ENCODE peak calls at places on chromosomes 2 and 18, in ten cellular contexts. R is CD14-positive monocyte, X is epithelial cell of esophagus, K is HepG2, Q is astrocyte of the spinal cord, B is HFFc6, Y is AG04450, U is AG09309, E is Calu3, Z is RWPE1. T is an unnamed sample.

GRCh38 chr2:66696856-66697255 is 261.9 kb downstream of the MEIS1 start:
- DNase-seq in R (no peak), X (no peak), K (no peak), Q (no peak), B (no peak), Y (no peak), U (no peak), E (no peak), Z (no peak), T (no peak)

GRCh38 chr2:29640360-29640759 is 281.0 kb downstream of the ALK start:
- DNase-seq in R (no peak), X (peak), K (no peak), Q (no peak), B (no peak), Y (no peak), U (no peak), E (no peak), Z (peak), T (no peak)

GRCh38 chr2:173881466-173881865 is 83.7 kb downstream of the SP3 start:
- DNase-seq in R (no peak), X (no peak), K (no peak), Q (no peak), B (no peak), Y (no peak), U (no peak), E (no peak), Z (no peak), T (no peak)

GRCh38 chr2:7930800-7931635 is 750.8 kb upstream of the ID2 start:
- DNase-seq in R (no peak), X (no peak), K (no peak), Q (no peak), B (no peak), Y (peak), U (peak), E (no peak), Z (no peak), T (no peak)

GRCh38 chr2:61993422-61994024 is 88.0 kb downstream of the COMMD1 start:
- DNase-seq in R (no peak), X (peak), K (peak), Q (peak), B (peak), Y (peak), U (peak), E (peak), Z (peak), T (no peak)

GRCh38 chr18:10739152-10739551 is 213.3 kb downstream of the NAPG start:
- DNase-seq in R (no peak), X (no peak), K (no peak), Q (peak), B (no peak), Y (no peak), U (no peak), E (no peak), Z (peak), T (no peak)

GRCh38 chr2:47631840-47632398 is 151.0 kb upstream of the MSH6 start:
- DNase-seq in R (no peak), X (peak), K (no peak), Q (peak), B (peak), Y (no peak), U (peak), E (peak), Z (peak), T (peak)

GRCh38 chr2:186042207-186043028 is 303.8 kb downstream of the FSIP2 start:
- DNase-seq in R (peak), X (no peak), K (no peak), Q (no peak), B (no peak), Y (no peak), U (no peak), E (no peak), Z (no peak), T (peak)

GRCh38 chr2:101679037-101679726 is 18.3 kb upstream of the MAP4K4 start:
- DNase-seq in R (no peak), X (no peak), K (peak), Q (peak), B (peak), Y (peak), U (peak), E (no peak), Z (no peak), T (no peak)

GRCh38 chr18:70004698-70005097 is 57.0 kb upstream of the CD226 start:
- DNase-seq in R (no peak), X (no peak), K (no peak), Q (no peak), B (no peak), Y (no peak), U (no peak), E (no peak), Z (no peak), T (no peak)

GRCh38 chr18:12403601-12404506 is 3.9 kb upstream of the PRELID3A start:
- DNase-seq in R (no peak), X (peak), K (no peak), Q (peak), B (peak), Y (peak), U (peak), E (peak), Z (peak), T (no peak)

GRCh38 chr2:54752439-54752838 is 29.0 kb downstream of the EML6 start:
- DNase-seq in R (no peak), X (no peak), K (no peak), Q (no peak), B (no peak), Y (no peak), U (no peak), E (no peak), Z (no peak), T (no peak)

GRCh38 chr2:128319773-128320608 is 1.3 kb upstream of the HS6ST1 start:
- DNase-seq in R (no peak), X (no peak), K (no peak), Q (no peak), B (no peak), Y (no peak), U (no peak), E (no peak), Z (no peak), T (peak)

GRCh38 chr2:64766841-64767669 is 113.3 kb upstream of the SERTAD2 start:
- DNase-seq in R (no peak), X (no peak), K (no peak), Q (peak), B (no peak), Y (no peak), U (no peak), E (no peak), Z (no peak), T (no peak)

GRCh38 chr2:49616800-49617199 is 462.5 kb upstream of the FSHR start:
- DNase-seq in R (no peak), X (peak), K (peak), Q (peak), B (no peak), Y (no peak), U (no peak), E (peak), Z (no peak), T (no peak)

GRCh38 chr2:42100696-42101585 is 53.1 kb downstream of the PKDCC start:
- DNase-seq in R (peak), X (peak), K (no peak), Q (peak), B (peak), Y (peak), U (no peak), E (peak), Z (peak), T (peak)

GRCh38 chr18:79680100-79680879 is 687 bp downstream of the CTDP1 start:
- DNase-seq in R (no peak), X (peak), K (peak), Q (peak), B (peak), Y (no peak), U (no peak), E (peak), Z (peak), T (no peak)

GRCh38 chr2:216644846-216645635 is 11.8 kb downstream of the IGFBP2 start:
- DNase-seq in R (no peak), X (no peak), K (no peak), Q (no peak), B (no peak), Y (no peak), U (no peak), E (peak), Z (no peak), T (no peak)

GRCh38 chr18:31835528-31836138 is 75.0 kb upstream of the SLC25A52 start:
- DNase-seq in R (no peak), X (peak), K (no peak), Q (peak), B (no peak), Y (no peak), U (peak), E (no peak), Z (no peak), T (no peak)

GRCh38 chr2:105369009-105369408 is 29.8 kb downstream of the FHL2 start:
- DNase-seq in R (no peak), X (no peak), K (no peak), Q (no peak), B (no peak), Y (no peak), U (no peak), E (no peak), Z (no peak), T (peak)

GRCh38 chr2:10493636-10494281 is 45.6 kb upstream of the ODC1 start:
- DNase-seq in R (no peak), X (peak), K (peak), Q (peak), B (peak), Y (peak), U (peak), E (peak), Z (peak), T (peak)

GRCh38 chr2:42567806-42568429 is 514 bp upstream of the MTA3 start:
- DNase-seq in R (no peak), X (no peak), K (peak), Q (peak), B (no peak), Y (no peak), U (no peak), E (peak), Z (no peak), T (no peak)

GRCh38 chr2:10331033-10331701 is 28.5 kb downstream of the HPCAL1 start:
- DNase-seq in R (peak), X (no peak), K (no peak), Q (no peak), B (no peak), Y (no peak), U (no peak), E (peak), Z (no peak), T (peak)

GRCh38 chr2:42957109-42958035 is 165.0 kb upstream of the HAAO start:
- DNase-seq in R (no peak), X (peak), K (peak), Q (no peak), B (no peak), Y (no peak), U (no peak), E (peak), Z (peak), T (no peak)

GRCh38 chr2:9288233-9288632 is 81.6 kb downstream of the ASAP2 start:
- DNase-seq in R (no peak), X (peak), K (no peak), Q (peak), B (peak), Y (peak), U (peak), E (peak), Z (peak), T (no peak)

GRCh38 chr2:76599732-76600368 is 889.1 kb upstream of the GCFC2 start:
- DNase-seq in R (no peak), X (peak), K (peak), Q (peak), B (peak), Y (peak), U (no peak), E (peak), Z (peak), T (no peak)

GRCh38 chr18:10022365-10022764 is 108.5 kb downstream of the VAPA start:
- DNase-seq in R (no peak), X (no peak), K (no peak), Q (no peak), B (no peak), Y (no peak), U (no peak), E (no peak), Z (no peak), T (no peak)

GRCh38 chr2:45370367-45370766 is 240.7 kb downstream of the SRBD1 start:
- DNase-seq in R (no peak), X (no peak), K (no peak), Q (peak), B (no peak), Y (no peak), U (no peak), E (no peak), Z (no peak), T (no peak)

GRCh38 chr2:86520153-86520552 is 43.1 kb downstream of the CHMP3 start:
- DNase-seq in R (no peak), X (no peak), K (no peak), Q (no peak), B (no peak), Y (no peak), U (no peak), E (no peak), Z (no peak), T (no peak)

GRCh38 chr2:70411489-70412081 is 109.7 kb upstream of the FAM136A start:
- DNase-seq in R (no peak), X (no peak), K (no peak), Q (no peak), B (no peak), Y (no peak), U (no peak), E (no peak), Z (no peak), T (no peak)

GRCh38 chr2:189153608-189154007 is 26.0 kb downstream of the COL5A2 start:
- DNase-seq in R (no peak), X (no peak), K (no peak), Q (peak), B (peak), Y (peak), U (no peak), E (no peak), Z (no peak), T (no peak)

GRCh38 chr2:16093639-16094447 is 153.5 kb downstream of the MYCN start:
- DNase-seq in R (no peak), X (no peak), K (peak), Q (no peak), B (no peak), Y (no peak), U (no peak), E (peak), Z (no peak), T (no peak)

GRCh38 chr2:219533930-219534661 is 9.5 kb downstream of the CHPF start:
- DNase-seq in R (no peak), X (peak), K (no peak), Q (no peak), B (no peak), Y (no peak), U (no peak), E (no peak), Z (peak), T (no peak)

GRCh38 chr2:69315160-69315761 is 71.8 kb downstream of the GFPT1 start:
- DNase-seq in R (no peak), X (no peak), K (no peak), Q (no peak), B (no peak), Y (no peak), U (no peak), E (no peak), Z (no peak), T (no peak)

GRCh38 chr2:43075906-43076585 is 150.4 kb downstream of the ZFP36L2 start:
- DNase-seq in R (peak), X (peak), K (no peak), Q (peak), B (peak), Y (no peak), U (peak), E (no peak), Z (no peak), T (no peak)

GRCh38 chr2:95052804-95053535 is 27.5 kb downstream of the MAL start:
- DNase-seq in R (peak), X (no peak), K (no peak), Q (no peak), B (no peak), Y (no peak), U (no peak), E (no peak), Z (no peak), T (peak)

GRCh38 chr2:219282375-219282774 is 3.2 kb downstream of the DNAJB2 start:
- DNase-seq in R (no peak), X (no peak), K (no peak), Q (no peak), B (no peak), Y (no peak), U (no peak), E (no peak), Z (no peak), T (no peak)

GRCh38 chr2:171347591-171348032 is 86.2 kb downstream of the METTL8 start:
- DNase-seq in R (no peak), X (peak), K (no peak), Q (peak), B (peak), Y (peak), U (peak), E (peak), Z (no peak), T (no peak)

GRCh38 chr2:171345971-171346722 is 87.6 kb downstream of the METTL8 start:
- DNase-seq in R (no peak), X (no peak), K (no peak), Q (no peak), B (no peak), Y (no peak), U (no peak), E (no peak), Z (no peak), T (no peak)

GRCh38 chr2:171346723-171347104 is 87.1 kb downstream of the METTL8 start:
- DNase-seq in R (no peak), X (no peak), K (no peak), Q (no peak), B (no peak), Y (no peak), U (no peak), E (no peak), Z (no peak), T (no peak)

GRCh38 chr2:171348056-171348455 is 85.7 kb downstream of the METTL8 start:
- DNase-seq in R (no peak), X (no peak), K (no peak), Q (no peak), B (no peak), Y (no peak), U (no peak), E (no peak), Z (no peak), T (no peak)

GRCh38 chr2:171347158-171347557 is 86.6 kb downstream of the METTL8 start:
- DNase-seq in R (no peak), X (no peak), K (no peak), Q (peak), B (peak), Y (no peak), U (no peak), E (no peak), Z (no peak), T (no peak)
- TF ChIP-seq CTCF in R (no peak), X (no peak), K (no peak), Q (peak), B (no peak), Y (no peak), U (no peak), E (no peak), Z (no peak), T (peak)

GRCh38 chr2:106562826-106563594 is 75.8 kb downstream of the CD8B2 start:
- DNase-seq in R (no peak), X (no peak), K (no peak), Q (no peak), B (no peak), Y (no peak), U (no peak), E (peak), Z (no peak), T (no peak)
- TF ChIP-seq CTCF in R (no peak), X (peak), K (peak), Q (no peak), B (no peak), Y (no peak), U (peak), E (peak), Z (no peak), T (peak)

GRCh38 chr18:77872166-77872565 is 622.5 kb downstream of the GALR1 start:
- DNase-seq in R (no peak), X (no peak), K (no peak), Q (no peak), B (no peak), Y (no peak), U (no peak), E (no peak), Z (no peak), T (no peak)

GRCh38 chr18:77866309-77866708 is 616.7 kb downstream of the GALR1 start:
- DNase-seq in R (no peak), X (no peak), K (no peak), Q (no peak), B (no peak), Y (no peak), U (no peak), E (no peak), Z (no peak), T (no peak)

GRCh38 chr18:77870238-77870637 is 620.6 kb downstream of the GALR1 start:
- DNase-seq in R (no peak), X (no peak), K (no peak), Q (no peak), B (no peak), Y (no peak), U (no peak), E (no peak), Z (no peak), T (no peak)

GRCh38 chr18:77865853-77866252 is 616.2 kb downstream of the GALR1 start:
- DNase-seq in R (no peak), X (no peak), K (no peak), Q (no peak), B (no peak), Y (no peak), U (no peak), E (no peak), Z (no peak), T (no peak)

GRCh38 chr18:77870894-77871293 is 621.2 kb downstream of the GALR1 start:
- DNase-seq in R (no peak), X (no peak), K (no peak), Q (no peak), B (no peak), Y (no peak), U (no peak), E (no peak), Z (no peak), T (no peak)
- TF ChIP-seq CTCF in R (no peak), X (no peak), K (no peak), Q (no peak), B (no peak), Y (no peak), U (no peak), E (no peak), Z (no peak), T (no peak)

DNA sequence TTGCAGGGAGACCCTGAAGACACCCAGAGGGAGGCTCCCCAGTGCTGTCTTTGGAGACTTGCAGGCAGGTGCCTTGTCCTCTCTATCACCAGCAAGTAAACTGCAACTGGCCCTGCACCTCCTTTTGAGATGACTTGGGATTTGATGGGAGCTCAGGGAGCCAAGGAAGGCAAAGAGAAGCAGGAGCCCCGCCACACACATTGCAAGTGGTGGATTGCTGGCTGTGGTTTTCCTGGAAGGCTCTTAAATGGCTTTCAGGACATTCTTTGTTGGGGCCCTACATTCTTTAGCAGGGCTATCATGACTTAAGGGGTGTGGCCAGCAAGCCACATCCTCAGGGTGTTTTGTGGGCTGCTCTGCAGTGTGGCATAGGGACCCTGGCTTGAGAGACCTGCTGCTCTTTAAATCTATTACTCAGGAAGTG is 39.9 kb upstream of the CDC42EP3 start:
- DNase-seq in R (no peak), X (peak), K (no peak), Q (peak), B (peak), Y (peak), U (peak), E (peak), Z (peak), T (no peak)
- TF ChIP-seq CTCF in R (no peak), X (no peak), K (no peak), Q (no peak), B (no peak), Y (no peak), U (no peak), E (no peak), Z (no peak), T (no peak)

GRCh38 chr18:58803978-58804377 is 60.7 kb upstream of the ZNF532 start:
- DNase-seq in R (no peak), X (no peak), K (no peak), Q (no peak), B (no peak), Y (no peak), U (no peak), E (no peak), Z (no peak), T (no peak)
- TF ChIP-seq CTCF in R (no peak), X (no peak), K (no peak), Q (no peak), B (no peak), Y (no peak), U (no peak), E (no peak), Z (no peak), T (peak)

T was measured in chondrocyte.